ENCODE peak calls at places on chromosome 5, in six cellular contexts. N is psoas muscle, M is A673, V is thoracic aorta, Z is fibroblast of lung, S is PC-3. G is an unnamed sample.

GRCh38 chr5:169384661-169385060 is 83.7 kb upstream of the SLIT3 start:
- DNase-seq in N (no peak), Z (peak; percentile 72), M (no peak), S (no peak), V (no peak), G (no peak)

GRCh38 chr5:139910901-139911300 is 115.3 kb downstream of the PSD2 start:
- DNase-seq in V (no peak), Z (no peak), M (no peak), S (no peak), N (no peak), G (no peak)

GRCh38 chr5:111655169-111655924 is 101.6 kb downstream of the NREP start:
- DNase-seq in S (peak; percentile 15), N (no peak), Z (peak; percentile 78), V (peak; percentile 8), M (no peak), G (peak; percentile 69)

GRCh38 chr5:159217236-159217635 is 7.9 kb upstream of the RNF145 start:
- DNase-seq in N (no peak), M (no peak), S (no peak), Z (no peak), V (no peak), G (no peak)

GRCh38 chr5:73381587-73382411 is 66.8 kb downstream of the FOXD1 start:
- DNase-seq in Z (no peak), V (no peak), M (no peak), N (peak; percentile 41), S (no peak), G (no peak)

GRCh38 chr5:74199436-74200210 is 440.9 kb downstream of the ENC1 start:
- DNase-seq in N (no peak), M (no peak), V (no peak), Z (peak; percentile 47), S (peak; percentile 46), G (no peak)

GRCh38 chr5:14672508-14673394 is 8.2 kb downstream of the OTULIN start:
- DNase-seq in S (no peak), Z (peak; percentile 24), V (no peak), N (no peak), M (no peak), G (no peak)

GRCh38 chr5:38468202-38468656 is 88.2 kb downstream of the LIFR start:
- DNase-seq in N (peak; percentile 81), Z (peak; percentile 98), V (peak; percentile 57), S (peak; percentile 98), M (no peak), G (peak; percentile 85)

GRCh38 chr5:124504081-124504916 is 242.1 kb downstream of the ZNF608 start:
- DNase-seq in M (no peak), N (no peak), S (no peak), Z (peak; percentile 70), V (no peak), G (no peak)

GRCh38 chr5:132411382-132411925 is 41.9 kb downstream of the SLC22A5 start:
- DNase-seq in M (no peak), V (no peak), N (no peak), S (peak; percentile 71), Z (no peak), G (no peak)

GRCh38 chr5:54990751-54991349 is 5.5 kb upstream of the ESM1 start:
- DNase-seq in M (no peak), Z (peak; percentile 85), V (no peak), N (no peak), S (peak; percentile 69), G (no peak)

GRCh38 chr5:51895834-51896233 is 512.6 kb downstream of the ISL1 start:
- DNase-seq in M (no peak), V (no peak), Z (no peak), S (no peak), N (no peak), G (no peak)

GRCh38 chr5:52077941-52078825 is 694.9 kb downstream of the ISL1 start:
- DNase-seq in M (no peak), Z (no peak), V (no peak), N (no peak), S (no peak), G (no peak)

GRCh38 chr5:151222054-151222768 is 1.7 kb downstream of the CCDC69 start:
- DNase-seq in V (no peak), N (peak; percentile 69), M (no peak), S (no peak), Z (no peak), G (no peak)

GRCh38 chr5:151218177-151218576 is 5.7 kb downstream of the CCDC69 start:
- DNase-seq in M (no peak), N (no peak), S (no peak), Z (no peak), V (no peak), G (no peak)

GRCh38 chr5:151219138-151219537 is 4.8 kb downstream of the CCDC69 start:
- DNase-seq in Z (no peak), S (no peak), V (no peak), M (no peak), N (no peak), G (no peak)

GRCh38 chr5:151221574-151221973 is 2.3 kb downstream of the CCDC69 start:
- DNase-seq in Z (peak; percentile 19), S (peak; percentile 35), V (no peak), M (no peak), N (no peak), G (no peak)

GRCh38 chr5:151219789-151220188 is 4.1 kb downstream of the CCDC69 start:
- DNase-seq in N (no peak), V (no peak), M (no peak), Z (no peak), S (no peak), G (no peak)
- H3K4me1 ChIP-seq in N (peaks cover 75% of the 10 kb centered on the region), V (peaks cover 39% of the 10 kb centered on the region), M (no peaks in the 10 kb centered on the region), Z (peaks cover 2% of the 10 kb centered on the region), S (peaks cover 28% of the 10 kb centered on the region), G (peaks cover 47% of the 10 kb centered on the region)

DNA sequence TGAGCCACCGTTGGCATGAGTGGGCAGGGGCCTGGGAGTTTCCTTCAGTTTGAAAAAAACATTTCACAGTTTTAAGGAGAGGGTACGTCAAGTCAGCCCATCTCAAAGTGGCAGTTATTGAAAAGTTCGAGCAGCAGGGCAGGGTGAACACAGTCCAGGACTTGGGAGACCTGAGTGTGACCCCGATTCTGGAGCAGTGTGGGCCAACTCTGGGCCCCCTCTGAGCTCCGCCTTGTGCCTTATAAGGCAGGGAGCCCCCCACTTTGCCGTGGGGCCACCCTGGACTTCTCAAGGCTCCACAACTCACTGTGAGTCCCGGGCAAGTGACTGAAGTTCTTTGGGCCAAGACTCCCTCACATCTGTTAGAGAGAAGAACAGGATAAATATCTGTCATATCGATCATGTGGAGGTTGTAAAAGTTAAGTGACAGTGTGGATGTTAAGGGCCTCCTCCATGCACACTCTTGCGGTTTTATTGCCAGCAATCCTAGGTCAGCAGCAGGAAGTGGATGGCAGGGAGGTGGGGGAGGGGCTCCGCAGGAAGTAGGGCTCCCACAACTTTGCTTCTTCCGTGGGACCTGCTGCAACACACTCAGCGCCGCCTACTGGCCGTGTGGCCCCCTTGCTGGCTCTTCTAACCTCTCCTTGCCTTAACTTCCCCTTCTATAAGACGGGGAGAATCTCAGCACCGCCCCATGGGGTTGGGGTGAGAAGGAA is 38.4 kb downstream of the HRH2 start:
- DNase-seq in Z (no peak), S (peak; percentile 38), V (no peak), N (peak; percentile 85), M (peak; percentile 68), G (peak; percentile 71)
- TF ChIP-seq CTCF in Z (no peak), S (peak; percentile 61), V (no peak), N (peak; percentile 33), M (peak; percentile 75), G (peak; percentile 31)

GRCh38 chr5:150644058-150644457 is 3.6 kb downstream of the SYNPO start:
- DNase-seq in V (no peak), S (no peak), Z (no peak), M (no peak), N (no peak), G (peak; percentile 32)

GRCh38 chr5:150642991-150643710 is 2.7 kb downstream of the SYNPO start:
- DNase-seq in Z (no peak), V (no peak), M (no peak), S (no peak), N (no peak), G (no peak)

GRCh38 chr5:150645070-150645700 is 4.7 kb downstream of the SYNPO start:
- DNase-seq in Z (peak; percentile 85), N (peak; percentile 87), V (peak; percentile 69), S (peak; percentile 51), M (peak; percentile 54), G (peak; percentile 85)

GRCh38 chr5:150642567-150642927 is 2.1 kb downstream of the SYNPO start:
- DNase-seq in Z (peak; percentile 93), N (peak; percentile 84), M (no peak), V (peak; percentile 77), S (peak; percentile 94), G (peak; percentile 92)

GRCh38 chr5:150644496-150644895 is 4.0 kb downstream of the SYNPO start:
- DNase-seq in Z (no peak), N (no peak), M (no peak), S (no peak), V (no peak), G (peak; percentile 66)
- H3K4me1 ChIP-seq in Z (peaks cover 58% of the 10 kb centered on the region), N (peaks cover 95% of the 10 kb centered on the region), M (peaks cover 46% of the 10 kb centered on the region), S (peaks cover 56% of the 10 kb centered on the region), V (peaks cover 97% of the 10 kb centered on the region), G (peaks cover 7% of the 10 kb centered on the region)

GRCh38 chr5:133785182-133785581 is 172.8 kb upstream of the FSTL4 start:
- DNase-seq in N (no peak), Z (no peak), V (no peak), M (no peak), S (peak; percentile 2), G (no peak)
- TF ChIP-seq CTCF in N (no peak), Z (no peak), V (no peak), M (no peak), S (peak; percentile 30), G (no peak)

GRCh38 chr5:173239233-173239593 is 4.2 kb upstream of the NKX2-5 start:
- DNase-seq in Z (no peak), M (no peak), S (no peak), V (no peak), N (no peak), G (no peak)

GRCh38 chr5:173235499-173236394 is 741 bp upstream of the NKX2-5 start:
- DNase-seq in M (no peak), N (no peak), S (no peak), Z (no peak), V (no peak), G (no peak)

GRCh38 chr5:173238312-173239232 is 3.6 kb upstream of the NKX2-5 start:
- DNase-seq in Z (no peak), S (no peak), N (no peak), M (peak; percentile 14), V (no peak), G (no peak)

GRCh38 chr5:173237821-173238220 is 2.8 kb upstream of the NKX2-5 start:
- DNase-seq in V (no peak), M (no peak), N (no peak), S (no peak), Z (no peak), G (no peak)

DNA sequence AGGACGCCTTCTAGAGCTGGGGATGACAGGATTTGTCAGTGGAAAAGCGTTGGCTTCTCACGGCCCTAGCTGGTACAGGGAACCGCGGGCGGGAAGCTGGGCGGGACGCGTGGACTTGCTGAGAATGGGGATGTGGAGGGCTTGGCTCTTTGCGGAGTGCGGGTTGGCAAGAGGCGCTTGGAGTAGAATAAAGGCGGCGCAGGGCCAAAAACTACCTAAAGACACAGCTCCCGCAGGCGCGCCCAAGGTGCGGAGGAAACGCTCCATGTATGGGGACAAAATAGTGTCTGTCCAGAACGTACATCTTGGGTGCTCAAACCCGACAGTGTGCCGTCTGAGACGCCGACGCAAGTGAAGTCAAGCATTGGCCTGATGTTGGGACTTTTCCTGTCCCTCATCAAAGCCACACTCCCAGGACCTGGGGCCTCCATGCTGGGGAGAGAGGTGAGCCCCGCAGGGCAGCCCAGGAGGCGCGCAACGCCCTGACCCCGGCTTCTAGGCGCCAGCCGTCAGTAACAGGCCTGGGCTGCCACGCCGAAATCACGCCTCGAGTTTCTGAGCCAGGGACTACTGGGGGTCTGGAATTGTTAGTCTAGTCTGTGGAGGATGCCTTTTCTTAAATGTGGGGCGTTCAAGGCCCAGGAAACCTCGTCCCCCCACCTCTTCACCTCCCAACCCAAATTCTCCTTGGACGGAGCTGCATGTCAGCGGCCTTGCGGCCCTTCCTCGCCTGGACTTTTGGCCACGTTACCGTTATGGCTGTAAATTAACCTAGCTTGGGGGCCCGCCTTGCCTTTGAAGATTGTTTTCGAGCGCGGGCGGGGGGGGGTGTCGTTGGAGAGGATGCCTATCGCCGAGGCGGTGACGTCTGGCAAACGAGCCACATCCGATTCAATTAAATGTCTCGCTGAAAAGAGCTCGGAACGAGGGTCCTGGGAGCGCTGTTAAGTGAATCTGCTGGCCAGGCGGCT is 1.8 kb upstream of the NKX2-5 start:
- DNase-seq in Z (no peak), M (no peak), S (no peak), N (no peak), V (no peak), G (no peak)
- H3K4me1 ChIP-seq in Z (no peaks in the 10 kb centered on the region), M (no peaks in the 10 kb centered on the region), S (no peaks in the 10 kb centered on the region), N (peaks cover 19% of the 10 kb centered on the region), V (peaks cover 34% of the 10 kb centered on the region), G (no peaks in the 10 kb centered on the region)

G was measured in tibial artery.